ENCODE peak calls at places on chromosomes 11 and 22, in nine cellular contexts. Z is activated CD4-positive, CD25-positive, alpha-beta regulatory T cell; R is caudate nucleus; V is stimulated activated CD4-positive, alpha-beta T cell treated with anti-CD3 and anti-CD28 coated beads, Interleukin-15, amount 100 ng/mL, for 24 hours; B is B cell; X is heart left ventricle; W is AG09309; T is uterus; K is naive thymus-derived CD8-positive, alpha-beta T cell. O is an unnamed sample.

GRCh38 chr11:96155627-96156378 is 187.2 kb downstream of the MAML2 start:
- DNase-seq in B (no peak), Z (no peak), T (peak), X (peak), K (no peak), R (no peak), V (peak), W (peak), O (peak)

GRCh38 chr22:24953294-24954113 is 988 bp downstream of the KIAA1671 start:
- DNase-seq in Z (no peak), W (no peak), X (peak), K (no peak), T (no peak), R (no peak), V (peak), B (peak), O (no peak)

GRCh38 chr11:82869657-82870056 is 30.6 kb downstream of the PRCP start:
- DNase-seq in B (no peak), R (no peak), W (no peak), T (no peak), V (no peak), X (peak), K (no peak), Z (no peak), O (no peak)

GRCh38 chr11:128365044-128365443 is 222.3 kb downstream of the ETS1 start:
- DNase-seq in X (no peak), V (no peak), R (no peak), B (no peak), K (no peak), T (no peak), Z (no peak), W (peak), O (no peak)

GRCh38 chr11:78268516-78269410 is 80.0 kb downstream of the USP35 start:
- DNase-seq in B (no peak), W (no peak), V (no peak), T (peak), K (no peak), R (no peak), Z (no peak), X (peak), O (no peak)

GRCh38 chr11:16511807-16512114 is 155.4 kb upstream of the SOX6 start:
- DNase-seq in X (no peak), V (no peak), T (no peak), W (no peak), R (no peak), K (no peak), B (no peak), Z (no peak), O (no peak)

GRCh38 chr11:12618743-12619540 is 55.3 kb upstream of the TEAD1 start:
- DNase-seq in T (no peak), X (no peak), Z (no peak), W (peak), R (no peak), V (no peak), B (no peak), K (no peak), O (no peak)

GRCh38 chr11:19444231-19444630 is 203.5 kb upstream of the E2F8 start:
- DNase-seq in V (no peak), T (no peak), K (no peak), R (no peak), W (peak), X (no peak), Z (no peak), B (no peak), O (no peak)

GRCh38 chr11:12693075-12693473 is 18.9 kb downstream of the TEAD1 start:
- DNase-seq in T (peak), R (no peak), K (no peak), W (no peak), V (no peak), B (no peak), X (peak), Z (no peak), O (no peak)

GRCh38 chr22:18063311-18063710 is 14.5 kb upstream of the PEX26 start:
- DNase-seq in K (no peak), T (no peak), R (no peak), V (no peak), Z (no peak), B (no peak), W (no peak), X (no peak), O (no peak)

GRCh38 chr22:31080164-31080847 is 812 bp upstream of the SMTN start:
- DNase-seq in B (no peak), Z (no peak), W (no peak), R (no peak), T (no peak), X (no peak), V (no peak), K (no peak), O (no peak)

GRCh38 chr22:41922940-41923594 is 3.5 kb downstream of the TNFRSF13C start:
- DNase-seq in B (peak), R (no peak), T (no peak), X (no peak), W (no peak), V (no peak), K (no peak), Z (no peak), O (no peak)

GRCh38 chr11:17700991-17701390 is 18.4 kb upstream of the MYOD1 start:
- DNase-seq in K (no peak), V (no peak), W (no peak), Z (no peak), X (no peak), B (no peak), T (no peak), R (no peak), O (no peak)

GRCh38 chr11:82233211-82233610 is 500.5 kb downstream of the FAM181B start:
- DNase-seq in T (no peak), W (no peak), K (no peak), V (no peak), B (no peak), R (no peak), Z (no peak), X (no peak), O (no peak)

GRCh38 chr22:23534201-23534850 is 45.8 kb downstream of the IGLL1 start:
- DNase-seq in K (no peak), T (no peak), Z (no peak), V (no peak), B (peak), R (no peak), W (no peak), X (peak), O (no peak)

GRCh38 chr11:36365937-36366336 is 69.8 kb downstream of the PRR5L start:
- DNase-seq in X (no peak), T (no peak), B (no peak), R (no peak), W (no peak), V (no peak), K (no peak), Z (no peak), O (no peak)

GRCh38 chr11:69888671-69889076 is 69.5 kb upstream of the FGF3 start:
- DNase-seq in W (peak), Z (no peak), T (peak), K (peak), X (peak), V (peak), B (peak), R (no peak), O (peak)

GRCh38 chr11:69828971-69829344 is 9.7 kb upstream of the FGF3 start:
- DNase-seq in X (no peak), W (no peak), V (no peak), Z (no peak), T (no peak), R (no peak), K (no peak), B (no peak), O (no peak)

GRCh38 chr11:68653486-68654430 is 30.6 kb upstream of the GAL start:
- DNase-seq in K (no peak), T (no peak), Z (no peak), X (no peak), W (no peak), V (no peak), B (no peak), R (no peak), O (no peak)

GRCh38 chr11:69499216-69499945 is 17.9 kb downstream of the LINC01488 start:
- DNase-seq in B (no peak), R (no peak), W (no peak), X (peak), V (no peak), Z (no peak), K (no peak), T (no peak), O (no peak)

GRCh38 chr22:30127749-30128166 is 47.5 kb downstream of the HORMAD2 start:
- DNase-seq in R (no peak), V (no peak), T (no peak), B (no peak), Z (no peak), X (no peak), K (no peak), W (peak), O (no peak)

GRCh38 chr22:27238935-27239510 is 562.5 kb downstream of the MN1 start:
- DNase-seq in Z (no peak), R (no peak), B (no peak), W (peak), K (no peak), T (peak), X (peak), V (no peak), O (no peak)

GRCh38 chr22:29217827-29218757 is 12.4 kb downstream of the EMID1 start:
- DNase-seq in K (no peak), T (no peak), Z (no peak), R (no peak), B (peak), W (no peak), V (no peak), X (no peak), O (no peak)

GRCh38 chr22:20758688-20759087 is 15.2 kb upstream of the SERPIND1 start:
- DNase-seq in Z (no peak), R (no peak), B (no peak), X (no peak), W (no peak), T (no peak), V (no peak), K (no peak), O (no peak)

GRCh38 chr11:107619926-107620325 is 29.0 kb downstream of the ELMOD1 start:
- DNase-seq in X (no peak), W (no peak), V (no peak), R (no peak), T (no peak), Z (no peak), K (no peak), B (no peak), O (no peak)

GRCh38 chr11:78390809-78391208 is 26.8 kb downstream of the GAB2 start:
- DNase-seq in T (no peak), W (no peak), X (no peak), B (no peak), K (no peak), R (no peak), Z (no peak), V (no peak), O (no peak)

GRCh38 chr22:37556750-37557149 is 3.5 kb upstream of the CDC42EP1 start:
- DNase-seq in X (no peak), T (no peak), W (no peak), B (peak), V (no peak), K (no peak), R (no peak), Z (no peak), O (no peak)

GRCh38 chr11:65559951-65560537 is 1.9 kb upstream of the LTBP3 start:
- DNase-seq in Z (no peak), B (no peak), T (no peak), R (no peak), W (no peak), V (no peak), X (no peak), K (no peak), O (no peak)

GRCh38 chr11:17563248-17563647 is 16.2 kb downstream of the OTOG start:
- DNase-seq in R (no peak), B (no peak), K (no peak), Z (no peak), X (no peak), V (no peak), T (no peak), W (no peak), O (no peak)